ENCODE peak calls at places on chromosomes 16 and 17, in four cellular contexts. E is esophagus squamous epithelium, M is ovary, Y is astrocyte of the cerebellum. F is an unnamed sample.

GRCh38 chr17:41547921-41548843 is 20.1 kb upstream of the KRT19 start:
- DNase-seq in E (no peak), M (peak), Y (peak), F (peak)

GRCh38 chr17:40605301-40605700 is 40.0 kb upstream of the CCR7 start:
- DNase-seq in E (no peak), M (no peak), Y (no peak), F (no peak)

GRCh38 chr16:68287276-68288251 is 23.2 kb downstream of the SLC7A6OS start:
- DNase-seq in E (no peak), M (no peak), Y (peak), F (peak)

GRCh38 chr16:66427036-66427446 is at the start of gene BEAN1:
- DNase-seq in E (no peak), M (peak), Y (no peak), F (no peak)

GRCh38 chr17:77963441-77963840 is 4.9 kb downstream of the TNRC6C start:
- DNase-seq in E (no peak), M (peak), Y (peak), F (peak)

GRCh38 chr17:3952186-3952585 is 12.1 kb downstream of the ATP2A3 start:
- DNase-seq in E (no peak), M (no peak), Y (no peak), F (no peak)

GRCh38 chr17:37762669-37763068 is 17.8 kb upstream of the HNF1B start:
- DNase-seq in E (no peak), M (no peak), Y (no peak), F (no peak)

GRCh38 chr16:82037666-82038065 is 2.6 kb downstream of the HSD17B2 start:
- DNase-seq in E (no peak), M (no peak), Y (peak), F (peak)

GRCh38 chr16:63921737-63922136 is 1200.1 kb downstream of the CDH11 start:
- DNase-seq in E (no peak), M (no peak), Y (no peak), F (no peak)

GRCh38 chr16:1331712-1332617 is 1.5 kb upstream of the BAIAP3 start:
- DNase-seq in E (no peak), M (no peak), Y (peak), F (no peak)

GRCh38 chr17:13046361-13046760 is 28.5 kb upstream of the ELAC2 start:
- DNase-seq in E (no peak), M (no peak), Y (no peak), F (no peak)

GRCh38 chr17:78495634-78496033 is 81.6 kb downstream of the DNAH17 start:
- DNase-seq in E (no peak), M (no peak), Y (no peak), F (no peak)

GRCh38 chr17:19579867-19580565 is 46.4 kb downstream of the SLC47A1 start:
- DNase-seq in E (no peak), M (peak), Y (no peak), F (no peak)

GRCh38 chr16:86285938-86286921 is 224.1 kb upstream of the FOXF1 start:
- DNase-seq in E (no peak), M (no peak), Y (no peak), F (no peak)

GRCh38 chr16:54742436-54742835 is 188.2 kb upstream of the IRX5 start:
- DNase-seq in E (no peak), M (no peak), Y (no peak), F (no peak)

GRCh38 chr17:39754161-39754957 is 16.6 kb downstream of the GRB7 start:
- DNase-seq in E (peak), M (peak), Y (no peak), F (peak)

GRCh38 chr17:12625092-12625491 is 40.6 kb upstream of the MYOCD start:
- DNase-seq in E (no peak), M (no peak), Y (no peak), F (no peak)

GRCh38 chr16:85996843-85997242 is 97.9 kb downstream of the IRF8 start:
- DNase-seq in E (no peak), M (no peak), Y (no peak), F (no peak)

GRCh38 chr17:44361292-44362055 is 2.2 kb downstream of the FAM171A2 start:
- DNase-seq in E (no peak), M (peak), Y (no peak), F (no peak)

GRCh38 chr17:68886401-68886800 is 68.8 kb downstream of the ABCA8 start:
- DNase-seq in E (no peak), M (no peak), Y (no peak), F (no peak)
- H3K4me3 ChIP-seq in E (no peak), M (no peak), Y (no peak), F (no peak)

GRCh38 chr17:14301279-14301760 is 439 bp downstream of the HS3ST3B1 start:
- DNase-seq in E (no peak), M (no peak), Y (no peak), F (no peak)
- TF ChIP-seq CTCF in E (no peak), M (no peak), Y (no peak), F (no peak)

GRCh38 chr16:84633622-84634021 is 14.7 kb upstream of the KLHL36 start:
- DNase-seq in E (no peak), M (peak), Y (no peak), F (peak)
- H3K4me3 ChIP-seq in E (no peak), M (no peak), Y (no peak), F (no peak)

GRCh38 chr17:8574687-8575086 is 55.8 kb downstream of the MYH10 start:
- DNase-seq in E (no peak), M (no peak), Y (no peak), F (peak)
- TF ChIP-seq CTCF in E (no peak), M (peak), Y (peak), F (peak)

DNA sequence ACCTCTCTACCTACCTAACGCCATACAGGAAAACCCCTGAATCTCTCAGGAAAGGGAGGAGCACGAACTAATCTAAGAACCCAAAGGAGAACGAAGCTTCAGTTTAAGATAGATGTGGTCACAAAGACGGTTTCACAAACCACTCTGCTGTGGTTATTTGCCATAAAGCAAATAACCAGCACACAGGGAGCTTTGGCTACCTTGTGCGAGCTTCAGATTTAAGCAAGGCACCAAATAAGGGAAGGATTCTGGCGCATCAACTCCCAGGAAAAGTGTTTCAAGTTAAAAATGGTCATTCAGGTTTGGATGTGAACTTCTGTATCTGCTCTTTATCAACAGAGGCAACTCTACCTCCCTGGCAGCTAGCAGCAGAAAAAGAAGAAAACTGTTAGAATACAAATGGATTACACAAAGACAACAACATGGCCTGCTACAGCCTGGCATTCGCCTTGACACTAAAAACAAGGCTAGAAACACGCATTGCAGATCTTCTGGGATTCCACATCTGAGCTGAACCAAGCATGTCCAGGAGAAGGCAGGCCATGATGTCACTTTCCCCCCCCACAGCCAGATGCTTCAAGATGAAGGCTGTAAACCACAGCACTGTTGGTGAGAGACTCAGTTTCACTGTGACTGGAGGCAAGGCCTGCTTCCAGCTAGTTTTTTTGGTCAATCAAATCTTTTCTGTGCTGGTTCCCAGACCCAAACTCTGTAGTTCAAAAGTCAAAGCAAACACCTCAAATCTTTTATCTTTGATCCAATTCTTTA is 43.6 kb downstream of the SMG6 start:
- DNase-seq in E (no peak), M (no peak), Y (no peak), F (peak)
- H3K4me3 ChIP-seq in E (no peak), M (no peak), Y (no peak), F (no peak)

GRCh38 chr17:31528291-31528874 is 136.9 kb downstream of the RAB11FIP4 start:
- DNase-seq in E (no peak), M (no peak), Y (no peak), F (no peak)

GRCh38 chr17:31524926-31525800 is 133.7 kb downstream of the RAB11FIP4 start:
- DNase-seq in E (peak), M (peak), Y (peak), F (peak)

GRCh38 chr17:31523862-31524730 is 132.6 kb downstream of the RAB11FIP4 start:
- DNase-seq in E (no peak), M (no peak), Y (no peak), F (no peak)

GRCh38 chr17:31527606-31528005 is 136.1 kb downstream of the RAB11FIP4 start:
- DNase-seq in E (no peak), M (no peak), Y (no peak), F (peak)

GRCh38 chr17:31525801-31526549 is 134.5 kb downstream of the RAB11FIP4 start:
- DNase-seq in E (no peak), M (no peak), Y (no peak), F (no peak)
- TF ChIP-seq CTCF in E (no peak), M (no peak), Y (peak), F (peak)

DNA sequence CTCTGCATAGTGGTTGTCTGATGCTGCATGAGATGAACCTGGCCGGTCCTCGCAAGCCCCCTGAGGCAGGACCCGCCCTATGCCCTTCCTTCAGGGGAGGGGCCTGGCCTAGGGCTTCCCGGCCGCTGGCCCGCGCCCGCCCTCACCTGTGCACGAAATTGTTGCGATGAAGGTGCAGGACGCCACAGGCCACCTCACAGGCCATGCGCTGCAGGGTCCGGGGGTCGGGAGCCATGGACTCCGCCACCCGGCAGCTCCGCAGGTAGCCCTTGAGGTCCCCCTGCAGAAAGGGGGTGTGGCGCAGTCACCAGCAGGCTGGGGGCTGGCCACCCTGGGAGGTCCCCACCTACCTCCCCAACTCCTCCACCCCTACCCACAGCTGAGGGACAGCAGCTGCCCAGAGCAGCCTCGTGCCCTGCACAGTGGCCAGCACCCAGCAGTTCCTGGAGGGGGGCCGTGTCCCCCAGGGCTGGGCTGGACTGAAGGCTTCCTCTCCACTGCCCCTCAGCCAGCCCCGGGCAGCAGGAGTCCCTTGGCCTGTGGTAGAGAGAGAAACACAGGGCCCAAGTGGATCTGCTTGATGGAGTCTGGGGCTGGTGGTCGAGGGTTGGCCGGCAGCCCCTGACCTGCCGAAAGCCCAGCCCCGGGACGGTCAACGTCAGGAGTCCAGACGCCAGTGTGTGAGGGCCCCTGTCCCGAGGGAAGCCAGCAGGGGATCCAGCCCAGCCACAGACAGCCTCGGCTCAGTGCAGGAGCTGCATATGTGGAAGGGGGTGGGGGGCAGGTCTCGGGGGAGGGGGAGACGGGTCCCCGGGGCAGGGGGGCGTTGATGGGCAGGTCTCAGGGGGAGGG is 38.8 kb upstream of the PVALEF start:
- DNase-seq in E (no peak), M (no peak), Y (no peak), F (no peak)
- H3K4me3 ChIP-seq in E (no peak), M (no peak), Y (no peak), F (no peak)

GRCh38 chr17:17784599-17785264 is 52.1 kb downstream of the SREBF1 start:
- DNase-seq in E (no peak), M (peak), Y (no peak), F (no peak)

GRCh38 chr17:17782425-17783120 is 54.2 kb downstream of the SREBF1 start:
- DNase-seq in E (no peak), M (peak), Y (no peak), F (no peak)

GRCh38 chr17:17781591-17782424 is 55.0 kb downstream of the SREBF1 start:
- DNase-seq in E (no peak), M (peak), Y (no peak), F (peak)

GRCh38 chr17:17783825-17784598 is 52.8 kb downstream of the SREBF1 start:
- DNase-seq in E (no peak), M (peak), Y (peak), F (peak)

DNA sequence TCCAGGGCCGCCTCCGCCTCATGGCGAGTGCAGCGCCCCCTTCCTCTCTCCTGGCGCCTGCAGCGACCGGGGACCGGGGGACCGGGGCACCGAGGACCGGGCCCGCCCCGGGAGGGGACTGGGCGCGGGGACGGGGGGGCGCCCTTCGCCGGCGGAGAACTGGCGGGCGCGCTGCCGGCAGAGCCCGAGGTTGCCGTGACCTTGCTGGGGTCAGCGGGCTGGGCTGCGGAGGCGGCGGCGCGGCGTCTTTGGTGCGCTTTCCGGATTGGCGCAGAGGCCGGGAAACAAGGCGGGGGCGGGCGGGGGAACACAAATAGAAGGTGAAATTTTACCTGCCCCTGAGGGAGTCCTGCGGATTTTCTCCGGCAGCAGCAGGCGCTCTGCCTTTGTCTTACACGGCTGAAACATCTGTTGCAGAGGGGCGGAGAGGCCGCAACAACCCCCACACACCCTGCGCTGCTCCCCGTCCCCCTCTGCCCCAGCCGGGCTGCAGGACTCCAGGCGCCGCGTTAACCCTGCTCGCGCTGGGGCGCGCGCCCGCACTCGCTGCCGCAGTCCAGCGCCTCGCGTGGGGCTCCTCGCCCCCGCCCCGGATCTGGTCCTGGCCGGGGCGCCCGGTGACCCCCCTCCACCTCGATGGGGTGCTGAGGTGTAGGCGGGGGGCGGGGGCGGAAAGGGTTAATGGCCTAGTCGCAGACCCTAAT is 53.5 kb downstream of the SREBF1 start:
- DNase-seq in E (no peak), M (peak), Y (no peak), F (no peak)
- TF ChIP-seq CTCF in E (peak), M (peak), Y (peak), F (no peak)

F was measured in fibroblast of the aortic adventitia.